ENCODE peak calls at places on chromosomes 1 and 21, in six cellular contexts. F is esophagus muscularis mucosa, O is AG04449, G is choroid plexus epithelial cell, W is astrocyte of the spinal cord, S is psoas muscle. U is an unnamed sample.

GRCh38 chr1:58755468-58755872 is 28.4 kb downstream of the JUN start:
- DNase-seq in F (no peak), O (peak; percentile 98), G (peak; percentile 98), W (peak; percentile 99), S (peak; percentile 70), U (peak; percentile 99)

GRCh38 chr1:80258659-80259058 is 1252.1 kb upstream of the ADGRL4 start:
- DNase-seq in F (no peak), O (no peak), G (no peak), W (no peak), S (no peak), U (no peak)

GRCh38 chr1:225454733-225455132 is 26.9 kb upstream of the LBR start:
- DNase-seq in F (no peak), O (no peak), G (peak; percentile 74), W (peak; percentile 81), S (peak; percentile 16), U (peak; percentile 71)

GRCh38 chr1:71350805-71351204 is 270.0 kb upstream of the ZRANB2 start:
- DNase-seq in F (no peak), O (no peak), G (peak; percentile 69), W (peak; percentile 4), S (no peak), U (peak; percentile 83)

GRCh38 chr1:3069491-3070303 is 694 bp downstream of the PRDM16 start:
- DNase-seq in F (no peak), O (no peak), G (peak; percentile 57), W (peak; percentile 65), S (peak; percentile 52), U (peak; percentile 47)

GRCh38 chr1:27885620-27886352 is 13.4 kb downstream of the THEMIS2 start:
- DNase-seq in F (no peak), O (no peak), G (no peak), W (no peak), S (no peak), U (no peak)

GRCh38 chr1:3776231-3777030 is 3.9 kb downstream of the SMIM1 start:
- DNase-seq in F (no peak), O (no peak), G (no peak), W (no peak), S (no peak), U (no peak)

GRCh38 chr1:37034301-37035013 is at the start of gene GRIK3:
- DNase-seq in F (no peak), O (no peak), G (no peak), W (no peak), S (no peak), U (no peak)

GRCh38 chr1:2315711-2316450 is 75.5 kb downstream of the MORN1 start:
- DNase-seq in F (no peak), O (no peak), G (no peak), W (no peak), S (no peak), U (no peak)

GRCh38 chr1:22508329-22508728 is 55.0 kb upstream of the EPHA8 start:
- DNase-seq in F (no peak), O (no peak), G (peak; percentile 50), W (no peak), S (no peak), U (no peak)

GRCh38 chr1:183283286-183283685 is 97.2 kb downstream of the LAMC2 start:
- DNase-seq in F (no peak), O (no peak), G (no peak), W (no peak), S (no peak), U (no peak)

GRCh38 chr1:200082329-200082728 is 54.8 kb downstream of the NR5A2 start:
- DNase-seq in F (no peak), O (no peak), G (no peak), W (no peak), S (no peak), U (no peak)

GRCh38 chr1:8396083-8396911 is 78.4 kb downstream of the SLC45A1 start:
- DNase-seq in F (no peak), O (no peak), G (peak; percentile 76), W (peak; percentile 67), S (no peak), U (peak; percentile 60)

GRCh38 chr1:31224102-31224501 is 15.6 kb downstream of the NKAIN1 start:
- DNase-seq in F (no peak), O (no peak), G (no peak), W (no peak), S (no peak), U (no peak)

GRCh38 chr1:221429262-221429661 is 312.6 kb downstream of the DUSP10 start:
- DNase-seq in F (no peak), O (no peak), G (peak; percentile 67), W (no peak), S (no peak), U (peak; percentile 62)

GRCh38 chr1:38586993-38587646 is 272.5 kb downstream of the RRAGC start:
- DNase-seq in F (no peak), O (no peak), G (peak; percentile 37), W (no peak), S (peak; percentile 57), U (peak; percentile 19)

GRCh38 chr1:25926731-25927496 is 20.7 kb upstream of the STMN1 start:
- DNase-seq in F (no peak), O (no peak), G (no peak), W (no peak), S (no peak), U (no peak)

GRCh38 chr21:34690041-34690792 is 21.4 kb downstream of the CLIC6 start:
- DNase-seq in F (no peak), O (no peak), G (no peak), W (no peak), S (no peak), U (no peak)

GRCh38 chr1:79603862-79604261 is 597.3 kb upstream of the ADGRL4 start:
- DNase-seq in F (no peak), O (peak; percentile 4), G (peak; percentile 65), W (peak; percentile 29), S (no peak), U (peak; percentile 86)

GRCh38 chr21:16597768-16598167 is 868.0 kb downstream of the USP25 start:
- DNase-seq in F (no peak), O (no peak), G (no peak), W (no peak), S (no peak), U (no peak)

GRCh38 chr1:85406887-85407593 is 57.9 kb downstream of the DDAH1 start:
- DNase-seq in F (no peak), O (peak; percentile 66), G (peak; percentile 96), W (peak; percentile 96), S (no peak), U (peak; percentile 95)

GRCh38 chr1:162997499-162998285 is 71.5 kb upstream of the RGS4 start:
- DNase-seq in F (no peak), O (no peak), G (peak; percentile 73), W (peak; percentile 57), S (no peak), U (peak; percentile 74)

GRCh38 chr1:89670168-89670567 is 37.2 kb downstream of the LRRC8C start:
- DNase-seq in F (no peak), O (no peak), G (no peak), W (peak; percentile 54), S (no peak), U (peak; percentile 80)

GRCh38 chr1:43533615-43534014 is 2.9 kb downstream of the PTPRF start:
- DNase-seq in F (no peak), O (no peak), G (no peak), W (no peak), S (no peak), U (no peak)

DNA sequence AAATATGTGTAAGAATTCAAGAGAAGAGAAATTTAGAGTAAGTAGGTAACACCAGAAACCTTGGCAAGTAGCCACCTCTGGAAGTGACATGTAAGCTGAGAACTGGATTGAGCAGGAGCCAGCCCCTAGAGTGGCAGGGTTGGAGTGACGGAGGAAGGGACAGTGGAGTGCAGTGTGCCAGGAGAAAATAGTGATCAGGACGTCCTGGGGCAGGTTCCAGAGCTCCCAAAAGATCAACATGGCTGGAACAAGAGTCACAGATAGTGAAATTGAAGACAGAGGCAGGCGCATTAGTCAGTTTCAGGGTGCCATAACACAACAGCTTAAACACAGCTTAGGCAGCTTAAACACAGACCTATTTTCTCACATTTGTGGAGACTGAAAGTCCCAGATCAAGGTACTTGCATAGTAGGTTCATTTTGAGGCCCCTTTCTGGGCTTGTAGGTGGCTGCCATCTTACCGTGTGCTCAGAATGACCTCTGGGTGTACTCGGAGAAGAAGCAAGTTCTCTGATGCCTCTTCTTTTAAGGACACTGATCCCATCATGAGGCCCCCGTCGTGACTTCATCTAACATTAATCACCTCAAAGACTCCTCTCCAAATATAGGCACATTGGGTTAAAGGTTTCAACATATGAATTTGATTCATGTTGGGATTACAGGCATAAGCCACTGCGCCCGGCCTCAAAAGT is 37.2 kb downstream of the GNPAT start:
- DNase-seq in F (no peak), O (no peak), G (peak; percentile 8), W (no peak), S (peak; percentile 89), U (no peak)
- H3K4me3 ChIP-seq in F (no peak overlapping the region), O (no peak overlapping the region), G (no peak overlapping the region), W (no peak overlapping the region), S (no peak overlapping the region), U (no peak overlapping the region)

GRCh38 chr1:119674835-119675289 is 26.8 kb upstream of the ZNF697 start:
- DNase-seq in F (no peak), O (no peak), G (peak; percentile 94), W (peak; percentile 22), S (peak; percentile 69), U (peak; percentile 67)
- TF ChIP-seq CTCF in F (no peak), O (no peak), G (peak; percentile 80), W (no peak), S (no peak), U (no peak)

GRCh38 chr21:44713130-44713529 is 1.8 kb upstream of the TSPEAR start:
- DNase-seq in F (no peak), O (no peak), G (no peak), W (no peak), S (peak; percentile 30), U (no peak)
- H3K4me3 ChIP-seq in F (no peak overlapping the region), O (no peak overlapping the region), G (no peak overlapping the region), W (no peak overlapping the region), S (no peak overlapping the region), U (no peak overlapping the region)

DNA sequence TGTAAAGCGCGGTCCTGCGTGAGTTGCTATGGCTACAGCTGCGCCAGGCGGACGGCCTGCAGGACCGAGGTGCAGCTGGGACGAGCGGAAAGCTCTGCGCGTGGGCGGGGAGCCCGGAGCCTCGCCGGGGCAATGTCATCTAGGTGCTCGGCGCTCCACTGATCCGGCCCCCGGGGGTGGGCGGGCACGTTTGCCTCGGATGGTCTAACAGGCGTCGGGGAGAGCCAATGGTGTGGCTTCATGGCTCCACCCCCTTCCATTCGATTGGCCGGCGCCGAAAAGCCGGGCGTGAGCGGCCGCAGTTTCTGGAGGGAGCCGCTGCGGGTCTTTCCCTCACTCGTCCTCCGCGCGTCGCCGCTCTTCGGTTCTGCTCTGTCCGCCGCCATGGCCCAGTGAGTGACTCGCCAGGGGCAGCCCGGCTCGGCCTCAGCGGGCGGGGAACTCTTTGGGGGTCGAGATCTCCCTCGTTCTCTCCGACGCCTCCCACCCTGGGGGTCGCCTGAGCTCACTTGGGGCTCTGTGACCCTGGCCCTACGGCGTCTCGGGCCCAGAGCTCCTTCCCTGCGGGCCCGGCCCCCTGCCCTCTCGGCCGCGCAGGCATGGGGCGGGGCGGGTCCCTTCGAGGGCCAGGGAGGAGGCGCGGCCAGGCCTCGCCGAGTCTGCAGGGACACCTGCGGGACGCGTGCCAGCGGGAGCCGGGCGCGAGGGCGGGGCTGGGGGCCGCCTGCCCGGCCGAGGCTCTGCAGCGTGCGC is at the start of gene PGD:
- DNase-seq in F (peak; percentile 100), O (peak; percentile 85), G (peak; percentile 99), W (peak; percentile 98), S (peak; percentile 99), U (peak; percentile 99)
- TF ChIP-seq CTCF in F (peak; percentile 2), O (peak; percentile 2), G (no peak), W (no peak), S (no peak), U (no peak)

GRCh38 chr1:47676311-47677054 is 238.6 kb downstream of the FOXD2 start:
- DNase-seq in F (no peak), O (no peak), G (no peak), W (no peak), S (no peak), U (no peak)
- H3K4me3 ChIP-seq in F (no peak overlapping the region), O (no peak overlapping the region), G (no peak overlapping the region), W (no peak overlapping the region), S (no peak overlapping the region), U (no peak overlapping the region)

U was measured in fibroblast of pulmonary artery.